ENCODE peak calls at places on chromosomes 13 and 19, in six cellular contexts. V is left ventricle myocardium inferior; Q is CD8-positive, alpha-beta memory T cell; L is PC-3; I is heart left ventricle; C is body of pancreas. E is an unnamed sample.

GRCh38 chr13:27976362-27977177 is 7.5 kb upstream of the CDX2 start:
- DNase-seq in L (no peak), V (no peak), Q (no peak), I (no peak), C (no peak), E (no peak)

GRCh38 chr13:84400711-84401110 is 518.4 kb upstream of the SLITRK1 start:
- DNase-seq in C (no peak), Q (no peak), V (no peak), L (peak; percentile 74), I (no peak), E (no peak)

GRCh38 chr19:51986309-51987291 is at the start of gene ZNF350:
- DNase-seq in I (peak; percentile 94), C (peak; percentile 91), V (peak; percentile 90), L (peak; percentile 97), Q (peak; percentile 87), E (peak; percentile 88)

GRCh38 chr13:32234914-32235313 is 80.2 kb downstream of the ZAR1L start:
- DNase-seq in C (no peak), Q (no peak), V (no peak), L (no peak), I (no peak), E (no peak)

GRCh38 chr13:70960841-70961443 is 852.7 kb upstream of the KLHL1 start:
- DNase-seq in V (no peak), L (peak; percentile 51), C (no peak), I (no peak), Q (no peak), E (no peak)

GRCh38 chr13:49602005-49602404 is 16.6 kb upstream of the RCBTB1 start:
- DNase-seq in Q (no peak), L (peak; percentile 76), C (no peak), I (no peak), V (no peak), E (no peak)

GRCh38 chr19:53634768-53635167 is 3.0 kb downstream of the DPRX start:
- DNase-seq in C (no peak), V (no peak), Q (no peak), L (no peak), I (no peak), E (no peak)

GRCh38 chr13:23510979-23511735 is 59.1 kb upstream of the TNFRSF19 start:
- DNase-seq in I (peak; percentile 13), L (peak; percentile 50), V (no peak), Q (no peak), C (no peak), E (no peak)

GRCh38 chr13:28441533-28441928 is 53.4 kb downstream of the FLT1 start:
- DNase-seq in Q (no peak), L (no peak), I (no peak), C (no peak), V (no peak), E (no peak)

GRCh38 chr13:73449258-73449657 is 390.5 kb downstream of the KLF5 start:
- DNase-seq in L (peak; percentile 71), Q (no peak), V (no peak), C (no peak), I (no peak), E (no peak)

GRCh38 chr13:97030705-97031452 is 36.6 kb upstream of the OXGR1 start:
- DNase-seq in C (no peak), V (no peak), Q (no peak), I (no peak), L (peak; percentile 60), E (no peak)

GRCh38 chr19:13984875-13985741 is 21.0 kb downstream of the RFX1 start:
- DNase-seq in C (no peak), I (no peak), L (no peak), Q (no peak), V (no peak), E (no peak)

GRCh38 chr13:111431241-111431640 is 110.8 kb downstream of the TEX29 start:
- DNase-seq in Q (no peak), C (no peak), L (no peak), V (no peak), I (no peak), E (no peak)

GRCh38 chr19:45091031-45091918 is 1.7 kb upstream of the PPP1R37 start:
- DNase-seq in Q (peak; percentile 96), L (peak; percentile 97), C (peak; percentile 99), I (peak; percentile 98), V (peak; percentile 98), E (peak; percentile 89)

GRCh38 chr13:72221276-72221962 is 354.4 kb upstream of the DACH1 start:
- DNase-seq in V (no peak), L (peak; percentile 59), I (no peak), Q (no peak), C (peak; percentile 69), E (no peak)

GRCh38 chr13:92547256-92547655 is 679.4 kb upstream of the GPC6 start:
- DNase-seq in C (no peak), I (no peak), Q (no peak), L (peak; percentile 43), V (no peak), E (no peak)

GRCh38 chr19:7657047-7657779 is 11.6 kb upstream of the RETN start:
- DNase-seq in C (no peak), L (no peak), Q (no peak), V (no peak), I (no peak), E (peak; percentile 61)

GRCh38 chr13:74134777-74135305 is 637 bp upstream of the KLF12 start:
- DNase-seq in C (peak; percentile 44), I (peak; percentile 66), L (peak; percentile 51), Q (peak; percentile 82), V (peak; percentile 66), E (peak; percentile 55)

GRCh38 chr13:106089251-106089940 is 446.1 kb downstream of the EFNB2 start:
- DNase-seq in Q (no peak), I (no peak), V (no peak), L (no peak), C (no peak), E (no peak)

GRCh38 chr13:112238436-112238995 is 137.6 kb upstream of the SPACA7 start:
- DNase-seq in C (no peak), V (no peak), Q (no peak), I (no peak), L (no peak), E (no peak)

GRCh38 chr19:50925734-50926133 is 14.5 kb upstream of the KLK4 start:
- DNase-seq in I (no peak), C (no peak), Q (no peak), L (peak; percentile 96), V (no peak), E (no peak)

GRCh38 chr13:23365652-23366051 is 67.8 kb downstream of the SACS start:
- DNase-seq in L (no peak), C (no peak), I (no peak), V (no peak), Q (no peak), E (no peak)

GRCh38 chr19:8500158-8500557 is 2.3 kb downstream of the PRAM1 start:
- DNase-seq in L (no peak), V (no peak), Q (no peak), I (no peak), C (no peak), E (no peak)

DNA sequence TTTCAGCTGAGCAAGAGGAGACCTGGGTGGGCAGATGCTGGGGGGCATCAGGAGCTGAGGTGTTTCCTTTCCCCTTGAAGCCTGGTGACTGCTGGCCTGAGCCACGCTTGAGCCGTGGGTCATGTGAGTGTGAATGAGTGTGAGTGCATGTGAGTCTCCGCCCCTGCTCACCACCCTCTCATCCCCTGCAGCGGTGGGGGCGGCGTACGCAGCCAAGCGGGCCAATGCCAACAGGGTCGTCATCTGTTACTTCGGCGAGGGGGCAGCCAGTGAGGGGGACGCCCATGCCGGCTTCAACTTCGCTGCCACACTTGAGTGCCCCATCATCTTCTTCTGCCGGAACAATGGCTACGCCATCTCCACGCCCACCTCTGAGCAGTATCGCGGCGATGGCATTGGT is 5.2 kb downstream of the B3GNT8 start:
- DNase-seq in Q (no peak), V (no peak), L (no peak), C (no peak), I (no peak), E (no peak)
- H3K4me1 ChIP-seq in Q (no peaks in the 10 kb centered on the region), V (peaks cover 50% of the 10 kb centered on the region), L (no peaks in the 10 kb centered on the region), C (no peaks in the 10 kb centered on the region), I (peaks cover 40% of the 10 kb centered on the region), E (peaks cover under 1% of the 10 kb centered on the region)

DNA sequence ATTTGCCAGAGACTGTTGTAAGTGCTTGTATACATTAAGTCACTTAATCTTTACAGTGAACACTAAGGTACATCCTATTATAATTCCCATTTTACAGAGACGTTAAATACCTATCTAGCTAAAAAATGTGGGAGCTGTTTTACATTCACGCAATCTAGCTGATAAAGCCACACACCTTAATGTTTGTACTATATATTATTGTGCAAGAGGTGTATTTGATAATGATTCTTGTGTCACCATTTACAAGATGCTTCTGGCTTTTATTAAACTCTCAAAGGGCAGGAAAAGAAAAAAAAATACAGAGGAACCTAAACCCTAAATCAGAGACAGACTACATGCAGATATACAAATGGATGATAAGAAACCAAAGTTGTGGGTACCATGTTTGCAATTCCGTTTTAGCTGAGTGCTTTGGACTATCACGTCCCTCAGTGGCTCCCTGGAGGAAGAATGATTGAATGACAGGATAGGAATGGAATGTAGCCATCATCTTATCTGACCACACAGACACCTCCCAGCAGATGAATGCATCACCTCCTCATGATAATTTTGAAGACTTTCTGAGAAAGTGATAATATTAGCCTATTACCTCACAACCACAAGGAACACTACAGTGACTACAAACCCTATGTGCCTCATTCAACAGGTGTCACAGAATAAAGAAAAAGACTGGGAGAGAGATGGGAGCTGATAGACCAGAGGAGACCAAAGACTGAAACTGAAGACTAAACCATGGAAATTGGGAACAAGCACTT is 230.5 kb upstream of the SERP2 start:
- DNase-seq in V (no peak), I (no peak), Q (no peak), L (peak; percentile 68), C (no peak), E (no peak)
- H3K4me3 ChIP-seq in V (peak overlapping the region; percentile 68), I (peak overlapping the region; percentile 57), Q (no peak overlapping the region), L (peak overlapping the region; percentile 75), C (no peak overlapping the region), E (no peak overlapping the region)

DNA sequence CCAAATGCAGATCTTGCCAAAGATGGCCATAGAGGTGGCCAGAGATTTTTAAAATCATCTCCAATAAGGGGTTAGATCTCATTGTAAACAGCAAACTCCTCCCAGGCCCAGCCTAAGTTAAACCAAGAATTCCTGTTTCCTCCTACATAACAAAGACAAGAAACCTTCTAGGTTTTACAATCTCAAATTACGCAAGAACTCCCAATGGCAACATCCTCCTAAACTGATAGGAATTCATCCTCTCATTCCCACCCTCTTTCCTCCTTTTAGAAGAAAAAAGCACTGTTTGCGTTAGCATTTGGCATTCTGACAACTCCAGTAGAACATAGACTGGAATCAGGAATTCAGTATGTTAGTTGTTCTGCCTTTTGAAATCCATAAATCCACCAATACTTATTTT is 14.6 kb downstream of the PROSER1 start:
- DNase-seq in I (no peak), V (no peak), C (no peak), L (no peak), Q (no peak), E (no peak)
- H3K36me3 ChIP-seq in I (no peaks in the 10 kb centered on the region), V (peaks cover 83% of the 10 kb centered on the region), C (peaks cover 8% of the 10 kb centered on the region), L (peaks cover 38% of the 10 kb centered on the region), Q (peaks cover 40% of the 10 kb centered on the region), E (peaks cover 73% of the 10 kb centered on the region)

DNA sequence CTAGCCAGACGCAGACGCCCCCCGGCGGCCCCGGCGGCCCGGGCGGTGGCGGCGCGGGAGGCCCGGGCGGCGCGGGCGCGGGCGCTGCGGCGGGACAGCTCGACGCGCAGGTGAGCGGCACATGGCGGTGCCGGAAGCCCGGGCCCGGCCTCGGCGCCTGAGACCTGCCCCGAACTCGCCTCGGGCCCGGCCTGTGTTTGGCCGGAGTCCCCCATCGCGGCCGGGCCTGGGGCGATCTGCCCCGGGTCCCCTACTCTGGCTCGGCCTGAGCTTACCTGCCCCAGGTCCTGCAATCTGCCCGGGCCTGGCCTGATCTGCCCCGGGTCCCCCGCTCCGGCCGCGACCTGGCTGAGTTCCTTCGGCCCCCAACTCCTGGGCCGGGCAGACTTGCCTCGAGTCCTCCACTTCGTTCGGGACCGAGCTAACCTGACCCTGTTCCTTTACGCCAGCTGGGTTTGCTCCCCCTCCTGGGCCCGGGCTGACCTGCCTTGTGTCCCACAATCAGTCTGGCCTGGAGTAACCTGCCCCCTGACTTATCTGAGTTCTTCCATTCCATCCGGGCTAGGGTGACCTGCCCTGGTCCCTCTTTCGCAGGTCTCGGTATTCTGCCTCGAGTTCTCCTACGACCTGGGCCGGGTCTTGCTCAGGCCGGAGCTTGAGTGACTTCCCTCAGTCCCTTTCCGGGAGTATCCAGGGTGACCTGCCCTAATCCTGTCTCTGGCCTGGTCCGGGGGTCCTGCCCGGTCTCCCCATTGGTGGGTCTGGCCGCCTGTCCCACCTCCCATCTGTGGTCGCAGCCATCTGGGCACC is 777 bp downstream of the UPF1 start:
- DNase-seq in I (no peak), L (peak; percentile 16), Q (peak; percentile 11), V (no peak), C (no peak), E (peak; percentile 36)
- H3K4me1 ChIP-seq in I (peaks cover 45% of the 10 kb centered on the region), L (peaks cover 7% of the 10 kb centered on the region), Q (peaks cover 43% of the 10 kb centered on the region), V (peaks cover 58% of the 10 kb centered on the region), C (peaks cover 44% of the 10 kb centered on the region), E (peaks cover 52% of the 10 kb centered on the region)